ENCODE peak calls at places on chromosome 13, in ten cellular contexts. G is breast epithelium; T is tibial nerve; R is choroid plexus epithelial cell; L is astrocyte; J is transverse colon; K is brain microvascular endothelial cell; M is cardiac muscle cell; X is CD4-positive, alpha-beta memory T cell; O is pancreas. Q is an unnamed sample.

GRCh38 chr13:108858676-108859075 is 229.3 kb downstream of the MYO16 start:
- DNase-seq in G (no peak), T (no peak), R (no peak), L (no peak), J (no peak), K (no peak), M (no peak), X (no peak), O (no peak), Q (no peak)

GRCh38 chr13:31334994-31335549 is 135.3 kb downstream of the B3GLCT start:
- DNase-seq in G (no peak), T (no peak), R (no peak), L (no peak), J (no peak), K (no peak), M (no peak), X (no peak), O (no peak), Q (no peak)

GRCh38 chr13:35630551-35631275 is 154.2 kb upstream of the MAB21L1 start:
- DNase-seq in G (no peak), T (peak), R (peak), L (peak), J (no peak), K (peak), M (peak), X (no peak), O (no peak), Q (no peak)

GRCh38 chr13:34410653-34411052 is 531.4 kb upstream of the NBEA start:
- DNase-seq in G (no peak), T (no peak), R (no peak), L (peak), J (no peak), K (no peak), M (peak), X (no peak), O (no peak), Q (no peak)

GRCh38 chr13:84912720-84913119 is 886.5 kb downstream of the SLITRK6 start:
- DNase-seq in G (no peak), T (no peak), R (no peak), L (no peak), J (no peak), K (no peak), M (no peak), X (no peak), O (no peak), Q (no peak)

GRCh38 chr13:26839682-26840081 is 79.1 kb upstream of the GPR12 start:
- DNase-seq in G (peak), T (no peak), R (no peak), L (no peak), J (no peak), K (no peak), M (no peak), X (no peak), O (no peak), Q (no peak)

GRCh38 chr13:31824705-31825512 is 85.6 kb downstream of the RXFP2 start:
- DNase-seq in G (no peak), T (no peak), R (peak), L (peak), J (no peak), K (peak), M (peak), X (peak), O (no peak), Q (no peak)

GRCh38 chr13:29591310-29591709 is 4.2 kb downstream of the SLC7A1 start:
- DNase-seq in G (no peak), T (no peak), R (peak), L (no peak), J (no peak), K (peak), M (no peak), X (no peak), O (no peak), Q (no peak)

GRCh38 chr13:89066868-89067466 is 1395.8 kb downstream of the SLITRK5 start:
- DNase-seq in G (no peak), T (peak), R (peak), L (peak), J (peak), K (no peak), M (peak), X (no peak), O (peak), Q (no peak)

GRCh38 chr13:75762066-75762937 is 126.2 kb downstream of the LMO7 start:
- DNase-seq in G (no peak), T (no peak), R (peak), L (no peak), J (no peak), K (no peak), M (no peak), X (peak), O (no peak), Q (no peak)

GRCh38 chr13:71252191-71252704 is 614.8 kb downstream of the DACH1 start:
- DNase-seq in G (no peak), T (no peak), R (peak), L (no peak), J (no peak), K (no peak), M (peak), X (no peak), O (no peak), Q (no peak)

GRCh38 chr13:46720189-46720588 is 76.8 kb downstream of the ESD start:
- DNase-seq in G (no peak), T (no peak), R (no peak), L (no peak), J (no peak), K (no peak), M (no peak), X (no peak), O (no peak), Q (no peak)

GRCh38 chr13:27667946-27668345 is 46.3 kb downstream of the POLR1D start:
- DNase-seq in G (no peak), T (no peak), R (peak), L (peak), J (no peak), K (peak), M (peak), X (no peak), O (no peak), Q (no peak)

GRCh38 chr13:79500829-79501228 is 19.9 kb downstream of the NDFIP2 start:
- DNase-seq in G (no peak), T (no peak), R (no peak), L (no peak), J (no peak), K (no peak), M (no peak), X (no peak), O (no peak), Q (no peak)

GRCh38 chr13:52832268-52832667 is 16.2 kb downstream of the PCDH8 start:
- DNase-seq in G (no peak), T (no peak), R (no peak), L (no peak), J (no peak), K (no peak), M (no peak), X (no peak), O (no peak), Q (no peak)

GRCh38 chr13:25468330-25469178 is 96.8 kb downstream of the ATP8A2 start:
- DNase-seq in G (no peak), T (no peak), R (peak), L (peak), J (no peak), K (no peak), M (peak), X (no peak), O (no peak), Q (no peak)

GRCh38 chr13:30607908-30608307 is 9.8 kb upstream of the USPL1 start:
- DNase-seq in G (no peak), T (no peak), R (no peak), L (no peak), J (peak), K (no peak), M (no peak), X (peak), O (no peak), Q (no peak)

GRCh38 chr13:27264181-27264580 is 6.4 kb upstream of the RASL11A start:
- DNase-seq in G (no peak), T (no peak), R (peak), L (peak), J (no peak), K (peak), M (peak), X (no peak), O (no peak), Q (no peak)

GRCh38 chr13:97359181-97360057 is 74.5 kb upstream of the RAP2A start:
- DNase-seq in G (peak), T (peak), R (peak), L (peak), J (peak), K (peak), M (peak), X (peak), O (no peak), Q (no peak)

GRCh38 chr13:83618966-83619365 is 263.3 kb downstream of the SLITRK1 start:
- DNase-seq in G (no peak), T (no peak), R (peak), L (peak), J (no peak), K (peak), M (peak), X (no peak), O (no peak), Q (no peak)

GRCh38 chr13:64471916-64472315 is 2758.2 kb downstream of the PCDH9 start:
- DNase-seq in G (no peak), T (no peak), R (peak), L (peak), J (no peak), K (no peak), M (peak), X (no peak), O (no peak), Q (no peak)

GRCh38 chr13:21675095-21676007 is 4.5 kb downstream of the FGF9 start:
- DNase-seq in G (no peak), T (no peak), R (no peak), L (no peak), J (peak), K (no peak), M (no peak), X (peak), O (peak), Q (peak)

GRCh38 chr13:96053003-96053703 is at the start of gene UGGT2:
- DNase-seq in G (peak), T (peak), R (peak), L (peak), J (peak), K (peak), M (peak), X (no peak), O (peak), Q (peak)

GRCh38 chr13:112700291-112701060 is 10.6 kb downstream of the ATP11A start:
- DNase-seq in G (no peak), T (no peak), R (no peak), L (no peak), J (no peak), K (no peak), M (no peak), X (no peak), O (no peak), Q (no peak)

GRCh38 chr13:46551410-46552301 is 1.3 kb upstream of the LRCH1 start:
- DNase-seq in G (peak), T (peak), R (peak), L (peak), J (peak), K (peak), M (peak), X (peak), O (peak), Q (peak)

GRCh38 chr13:112596220-112596619 is 8.3 kb upstream of the TUBGCP3 start:
- DNase-seq in G (no peak), T (no peak), R (peak), L (peak), J (no peak), K (no peak), M (peak), X (no peak), O (no peak), Q (no peak)

GRCh38 chr13:25372275-25373081 is 704 bp downstream of the ATP8A2 start:
- DNase-seq in G (no peak), T (no peak), R (no peak), L (no peak), J (no peak), K (no peak), M (no peak), X (no peak), O (no peak), Q (no peak)

GRCh38 chr13:45473627-45474026 is 8.9 kb downstream of the COG3 start:
- DNase-seq in G (no peak), T (no peak), R (peak), L (no peak), J (no peak), K (peak), M (no peak), X (peak), O (no peak), Q (no peak)

GRCh38 chr13:22837980-22838615 is 342.7 kb upstream of the SGCG start:
- DNase-seq in G (no peak), T (no peak), R (no peak), L (no peak), J (no peak), K (no peak), M (no peak), X (no peak), O (no peak), Q (no peak)

GRCh38 chr13:105774739-105775460 is 760.6 kb downstream of the EFNB2 start:
- DNase-seq in G (no peak), T (no peak), R (peak), L (peak), J (no peak), K (no peak), M (no peak), X (no peak), O (peak), Q (no peak)
- H3K4me3 ChIP-seq in G (no peak), T (no peak), R (no peak), L (peak), J (no peak), K (no peak), M (no peak), X (no peak), O (no peak), Q (no peak)

GRCh38 chr13:67752741-67753140 is 522.6 kb upstream of the PCDH9 start:
- DNase-seq in G (no peak), T (no peak), R (no peak), L (no peak), J (no peak), K (no peak), M (no peak), X (no peak), O (no peak), Q (no peak)

DNA sequence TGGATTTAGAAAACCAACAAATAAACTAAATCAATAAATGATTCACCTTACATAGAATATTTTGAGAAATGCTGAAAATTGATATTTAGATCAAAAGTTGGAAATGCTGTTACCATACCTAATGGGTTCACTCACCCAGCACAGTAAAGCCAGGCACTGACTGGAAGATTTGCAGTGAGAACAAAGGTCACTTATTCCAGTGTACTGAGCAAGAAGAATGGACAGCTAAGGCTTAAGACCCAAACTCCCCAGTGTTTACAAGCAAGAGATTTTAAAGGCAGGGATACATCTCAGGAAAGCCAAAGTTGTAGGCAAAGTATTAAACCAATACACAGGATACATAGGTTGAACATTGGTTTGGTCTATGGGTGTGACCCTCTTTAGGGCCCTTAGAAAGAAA is 523.9 kb upstream of the PCDH9 start:
- DNase-seq in G (no peak), T (no peak), R (no peak), L (no peak), J (no peak), K (no peak), M (no peak), X (no peak), O (no peak), Q (no peak)
- H3K4me3 ChIP-seq in G (no peak), T (no peak), R (no peak), L (no peak), J (no peak), K (no peak), M (no peak), X (no peak), O (no peak), Q (no peak)

GRCh38 chr13:66994498-66995365 is 235.4 kb downstream of the PCDH9 start:
- DNase-seq in G (no peak), T (no peak), R (no peak), L (no peak), J (no peak), K (no peak), M (no peak), X (no peak), O (no peak), Q (no peak)

GRCh38 chr13:66992683-66993082 is 237.5 kb downstream of the PCDH9 start:
- DNase-seq in G (no peak), T (no peak), R (peak), L (no peak), J (no peak), K (no peak), M (no peak), X (no peak), O (no peak), Q (no peak)

GRCh38 chr13:66992183-66992582 is 238.0 kb downstream of the PCDH9 start:
- DNase-seq in G (no peak), T (no peak), R (peak), L (peak), J (no peak), K (peak), M (peak), X (no peak), O (no peak), Q (no peak)

GRCh38 chr13:66995366-66995663 is 234.8 kb downstream of the PCDH9 start:
- DNase-seq in G (no peak), T (no peak), R (no peak), L (no peak), J (no peak), K (no peak), M (no peak), X (no peak), O (no peak), Q (no peak)

DNA sequence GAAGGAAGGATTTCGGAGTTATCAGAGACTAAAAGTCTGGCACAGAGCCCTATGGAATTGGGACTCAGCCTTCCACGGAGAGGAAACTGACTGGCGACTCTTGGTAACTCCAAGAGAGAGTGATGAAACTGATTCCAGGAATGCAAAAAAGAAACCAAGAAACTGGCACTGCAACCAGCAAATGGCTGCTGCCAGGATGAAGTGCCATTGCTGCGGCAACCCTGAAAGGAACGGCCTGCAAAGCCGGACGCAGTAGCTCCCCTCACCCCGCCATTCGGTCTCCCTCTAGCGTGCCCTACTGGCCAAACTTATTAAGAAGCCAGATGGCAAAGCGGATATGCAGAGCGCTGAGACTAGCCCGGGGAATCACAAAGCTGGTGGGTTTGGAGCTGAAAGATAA is 236.0 kb downstream of the PCDH9 start:
- DNase-seq in G (peak), T (peak), R (peak), L (peak), J (peak), K (peak), M (peak), X (no peak), O (peak), Q (peak)
- H3K4me3 ChIP-seq in G (peak), T (peak), R (peak), L (peak), J (no peak), K (peak), M (no peak), X (no peak), O (peak), Q (peak)

DNA sequence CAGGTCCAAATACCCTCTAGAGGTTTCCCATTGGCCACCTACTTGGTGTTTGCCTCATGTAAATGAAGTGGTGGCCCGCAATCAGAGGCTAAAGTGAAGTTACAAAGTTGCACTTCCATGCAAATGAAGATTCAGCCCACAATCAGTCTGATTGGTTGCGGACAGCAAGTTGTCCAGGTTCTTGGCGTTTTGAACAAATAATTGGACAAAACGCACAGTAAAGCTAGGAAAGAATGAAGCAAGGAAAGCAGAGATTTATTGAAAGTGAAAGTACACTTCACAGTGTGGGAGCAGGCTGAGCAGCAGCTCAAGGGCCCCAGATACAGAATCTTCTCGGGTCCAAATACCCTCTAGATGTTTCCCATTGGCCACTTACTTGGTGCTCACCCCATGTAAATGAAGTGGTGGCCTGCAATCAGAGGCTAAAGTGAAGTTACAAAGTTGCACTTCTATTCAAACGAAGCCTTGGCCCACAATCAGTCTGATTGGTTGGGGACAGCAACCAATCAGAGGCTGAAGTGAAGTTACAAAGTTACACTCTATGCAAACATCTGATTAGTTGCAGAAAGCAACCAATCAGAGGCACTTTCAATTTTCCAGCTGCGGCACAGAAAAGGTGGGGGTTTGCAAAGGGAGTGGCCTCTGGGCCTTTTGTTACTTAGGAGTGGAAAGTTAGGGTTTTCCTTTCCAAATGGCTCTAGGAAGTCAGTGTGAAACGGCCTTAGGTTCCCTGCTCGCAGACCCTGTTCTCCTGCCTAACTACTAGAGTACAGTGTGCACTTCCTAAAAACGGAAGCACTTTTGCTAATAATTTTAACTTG is 4.7 kb upstream of the TM9SF2 start:
- DNase-seq in G (peak), T (peak), R (peak), L (peak), J (peak), K (peak), M (peak), X (peak), O (peak), Q (peak)
- H3K4me3 ChIP-seq in G (peak), T (peak), R (no peak), L (no peak), J (no peak), K (no peak), M (no peak), X (peak), O (peak), Q (peak)

DNA sequence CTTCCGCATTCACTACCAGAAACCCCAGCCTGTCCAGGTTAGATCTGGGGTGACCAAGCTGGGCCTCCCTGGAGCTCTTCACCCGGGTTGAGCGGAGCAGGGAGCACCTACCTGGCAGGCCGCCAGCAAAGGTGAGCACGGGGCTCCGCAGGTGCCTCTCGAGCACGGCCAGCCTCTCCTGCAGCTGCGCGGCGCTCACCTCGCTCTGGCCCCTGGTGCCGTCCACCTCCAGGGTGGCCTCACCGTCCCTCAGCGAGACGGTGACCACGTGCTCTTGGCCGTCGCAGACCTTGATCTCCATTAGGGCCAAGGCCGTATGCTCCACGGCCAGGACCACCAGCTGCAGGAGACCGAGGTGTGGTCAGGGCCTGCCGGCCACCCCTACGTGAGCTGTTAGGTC is 42.0 kb downstream of the GAS6 start:
- DNase-seq in G (no peak), T (no peak), R (no peak), L (no peak), J (no peak), K (no peak), M (no peak), X (no peak), O (no peak), Q (no peak)
- H3K4me3 ChIP-seq in G (no peak), T (no peak), R (no peak), L (no peak), J (no peak), K (no peak), M (no peak), X (no peak), O (no peak), Q (no peak)

DNA sequence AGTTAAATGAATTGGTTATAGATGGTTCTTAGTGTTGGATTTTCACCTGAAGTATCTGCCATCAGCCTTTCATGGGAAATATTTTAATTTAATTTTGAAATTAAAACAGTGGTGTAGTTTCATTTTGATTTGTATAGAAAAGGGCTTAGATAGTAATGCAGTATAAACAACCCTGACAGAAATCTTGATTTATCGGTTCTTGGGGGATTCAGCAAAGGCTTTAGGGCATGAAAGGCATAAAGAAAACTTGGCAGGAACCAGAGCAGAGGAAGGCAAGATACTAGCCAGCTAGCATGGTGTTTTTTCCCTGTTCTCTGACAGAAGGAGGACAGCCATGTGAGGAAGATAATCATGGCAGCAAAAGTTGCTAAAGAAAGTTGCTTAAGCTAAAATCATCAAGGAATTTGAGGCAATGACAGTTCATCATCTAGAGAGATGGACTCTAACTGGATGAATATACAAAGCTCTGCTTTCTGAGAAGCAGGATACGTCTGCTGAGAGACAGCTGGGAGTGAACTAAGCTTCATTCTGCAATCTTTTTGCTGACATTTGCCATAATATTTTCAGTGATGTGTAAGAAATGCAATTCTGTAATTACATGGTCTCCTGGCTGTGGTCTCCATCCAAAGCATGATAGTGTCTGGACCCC is 294.1 kb downstream of the KCNRG start:
- DNase-seq in G (no peak), T (no peak), R (no peak), L (no peak), J (no peak), K (no peak), M (peak), X (no peak), O (no peak), Q (no peak)
- H3K4me3 ChIP-seq in G (no peak), T (no peak), R (no peak), L (no peak), J (no peak), K (no peak), M (no peak), X (no peak), O (no peak), Q (no peak)